ENCODE peak calls at places on chromosomes 16 and 17, in nine cellular contexts. B is heart right ventricle, M is Peyer's patch, E is neural progenitor cell, Z is ovary, D is stomach, S is body of pancreas, Q is foreskin fibroblast, Y is left ventricle myocardium inferior. V is an unnamed sample.

GRCh38 chr16:10609410-10609774 is 29.0 kb upstream of the EMP2 start:
- DNase-seq in B (no peak), M (no peak), E (no peak), Z (no peak), D (no peak), S (no peak), Q (peak; percentile 92), Y (no peak), V (no peak)

GRCh38 chr17:18176152-18176551 is 7.5 kb upstream of the ALKBH5 start:
- DNase-seq in B (no peak), M (no peak), E (no peak), Z (no peak), D (no peak), S (no peak), Q (no peak), Y (no peak), V (no peak)

GRCh38 chr16:24508614-24509013 is 30.8 kb upstream of the RBBP6 start:
- DNase-seq in B (no peak), M (no peak), E (no peak), Z (no peak), D (no peak), S (no peak), Q (peak; percentile 64), Y (no peak), V (no peak)

GRCh38 chr17:67055811-67056745 is 11.7 kb downstream of the CACNG1 start:
- DNase-seq in B (no peak), M (no peak), E (no peak), Z (no peak), D (no peak), S (no peak), Q (no peak), Y (no peak), V (no peak)

GRCh38 chr17:48728232-48729231 is at the start of gene HOXB13:
- DNase-seq in B (peak; percentile 27), M (peak; percentile 60), E (peak; percentile 74), Z (no peak), D (peak; percentile 37), S (no peak), Q (peak; percentile 85), Y (peak; percentile 32), V (no peak)

GRCh38 chr17:57875109-57876022 is 25.5 kb upstream of the MRPS23 start:
- DNase-seq in B (peak; percentile 80), M (no peak), E (peak; percentile 80), Z (peak; percentile 93), D (peak; percentile 71), S (peak; percentile 84), Q (peak; percentile 99), Y (peak; percentile 76), V (no peak)

GRCh38 chr17:78337244-78338109 is 22.4 kb downstream of the SOCS3 start:
- DNase-seq in B (no peak), M (no peak), E (no peak), Z (no peak), D (no peak), S (peak; percentile 66), Q (peak; percentile 72), Y (no peak), V (no peak)

GRCh38 chr17:42142371-42142896 is 12.4 kb downstream of the RAB5C start:
- DNase-seq in B (no peak), M (no peak), E (peak; percentile 48), Z (no peak), D (no peak), S (no peak), Q (peak; percentile 76), Y (no peak), V (no peak)

GRCh38 chr17:45005700-45006099 is 37.6 kb upstream of the C1QL1 start:
- DNase-seq in B (no peak), M (no peak), E (no peak), Z (no peak), D (no peak), S (no peak), Q (no peak), Y (no peak), V (no peak)

GRCh38 chr17:45004388-45004787 is 36.3 kb upstream of the C1QL1 start:
- DNase-seq in B (no peak), M (no peak), E (no peak), Z (no peak), D (no peak), S (no peak), Q (no peak), Y (no peak), V (no peak)

GRCh38 chr17:45008191-45008590 is 40.1 kb upstream of the C1QL1 start:
- DNase-seq in B (no peak), M (no peak), E (no peak), Z (no peak), D (no peak), S (no peak), Q (no peak), Y (no peak), V (no peak)

GRCh38 chr17:45009676-45010467 is 41.6 kb downstream of the DCAKD start:
- DNase-seq in B (no peak), M (no peak), E (no peak), Z (no peak), D (no peak), S (no peak), Q (no peak), Y (no peak), V (no peak)

GRCh38 chr17:45006927-45007461 is 38.9 kb upstream of the C1QL1 start:
- DNase-seq in B (no peak), M (no peak), E (peak; percentile 50), Z (no peak), D (no peak), S (no peak), Q (peak; percentile 25), Y (no peak), V (no peak)
- TF ChIP-seq CTCF in B (no peak), M (no peak), E (no peak), Z (no peak), D (no peak), S (no peak), Q (no peak), Y (no peak), V (no peak)

GRCh38 chr17:72399608-72400487 is 279.0 kb downstream of the SOX9 start:
- DNase-seq in B (no peak), M (no peak), E (no peak), Z (no peak), D (peak; percentile 72), S (peak; percentile 76), Q (no peak), Y (no peak), V (no peak)

GRCh38 chr17:72396121-72396520 is 275.3 kb downstream of the SOX9 start:
- DNase-seq in B (no peak), M (no peak), E (no peak), Z (no peak), D (no peak), S (no peak), Q (no peak), Y (no peak), V (no peak)

GRCh38 chr17:72397223-72397667 is 276.4 kb downstream of the SOX9 start:
- DNase-seq in B (no peak), M (no peak), E (no peak), Z (no peak), D (no peak), S (no peak), Q (no peak), Y (no peak), V (no peak)

GRCh38 chr17:72399023-72399607 is 278.3 kb downstream of the SOX9 start:
- DNase-seq in B (no peak), M (no peak), E (no peak), Z (no peak), D (no peak), S (no peak), Q (no peak), Y (no peak), V (no peak)

GRCh38 chr17:72397687-72398086 is 276.9 kb downstream of the SOX9 start:
- DNase-seq in B (no peak), M (no peak), E (no peak), Z (no peak), D (no peak), S (no peak), Q (peak; percentile 64), Y (no peak), V (no peak)
- H3K4me3 ChIP-seq in B (no peak overlapping the region), M (no peak overlapping the region), E (no peak overlapping the region), Z (no peak overlapping the region), D (no peak overlapping the region), S (no peak overlapping the region), Q (no peak overlapping the region), Y (no peak overlapping the region), V (no peak overlapping the region)

GRCh38 chr16:51722467-51722866 is 571.4 kb upstream of the SALL1 start:
- DNase-seq in B (no peak), M (no peak), E (no peak), Z (no peak), D (no peak), S (no peak), Q (no peak), Y (no peak), V (no peak)
- TF ChIP-seq CTCF in B (no peak), M (no peak), E (no peak), Z (no peak), D (no peak), S (no peak), Q (no peak), Y (no peak), V (no peak)

GRCh38 chr16:4345439-4346204 is 5.5 kb downstream of the PAM16 start:
- DNase-seq in B (no peak), M (no peak), E (no peak), Z (no peak), D (no peak), S (peak; percentile 65), Q (no peak), Y (no peak), V (peak; percentile 73)

GRCh38 chr16:4342866-4343744 is 8.0 kb downstream of the PAM16 start:
- DNase-seq in B (no peak), M (no peak), E (no peak), Z (no peak), D (no peak), S (no peak), Q (no peak), Y (no peak), V (no peak)

GRCh38 chr16:4346205-4346781 is 4.8 kb downstream of the PAM16 start:
- DNase-seq in B (no peak), M (no peak), E (no peak), Z (no peak), D (no peak), S (no peak), Q (no peak), Y (no peak), V (no peak)

GRCh38 chr16:4347010-4347409 is 4.1 kb downstream of the PAM16 start:
- DNase-seq in B (no peak), M (no peak), E (no peak), Z (no peak), D (no peak), S (peak; percentile 21), Q (no peak), Y (no peak), V (no peak)

DNA sequence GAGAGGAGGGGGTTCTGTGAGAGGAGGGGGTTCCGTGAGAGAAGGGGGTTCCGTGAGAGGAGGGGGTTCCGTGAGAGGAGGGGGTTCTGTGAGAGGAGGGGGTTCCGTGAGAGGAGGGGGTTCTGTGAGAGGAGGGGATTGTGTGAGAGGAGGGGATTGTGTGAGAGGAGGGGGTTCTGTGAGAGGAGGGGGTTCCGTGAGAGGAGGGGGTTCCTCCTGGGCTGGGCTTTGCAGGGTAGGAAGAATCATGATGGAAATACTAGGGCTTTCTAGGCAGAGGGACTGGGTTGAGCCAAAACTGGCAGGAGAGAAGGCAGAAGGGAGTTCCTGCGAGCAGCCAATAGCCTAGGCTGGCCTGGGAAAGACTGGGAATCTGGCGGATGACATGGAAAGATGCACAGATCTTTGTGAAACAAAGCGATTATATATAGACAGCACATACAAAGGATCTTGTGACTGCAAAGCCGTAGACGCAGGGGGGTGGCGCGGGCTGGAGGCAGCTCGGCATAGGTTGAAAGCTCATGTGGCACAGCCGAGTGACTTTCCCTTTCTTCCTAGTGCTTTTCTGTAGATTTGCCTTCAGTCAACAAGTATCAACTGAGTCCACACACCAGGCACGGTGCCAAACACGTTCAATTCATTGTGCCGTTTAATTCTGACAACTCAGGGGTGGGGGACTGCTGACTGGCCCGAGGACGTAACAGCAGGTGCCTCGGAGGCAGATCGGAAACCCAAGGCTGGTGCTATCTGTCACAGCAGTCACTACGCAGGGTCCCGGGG is 6.3 kb downstream of the PAM16 start:
- DNase-seq in B (no peak), M (no peak), E (no peak), Z (no peak), D (peak; percentile 59), S (peak; percentile 30), Q (peak; percentile 54), Y (no peak), V (no peak)
- H3K4me3 ChIP-seq in B (no peak overlapping the region), M (no peak overlapping the region), E (no peak overlapping the region), Z (no peak overlapping the region), D (no peak overlapping the region), S (no peak overlapping the region), Q (no peak overlapping the region), Y (no peak overlapping the region), V (no peak overlapping the region)